ENCODE peak calls at places on chromosomes 16 and 17, in ten cellular contexts. K is stimulated activated CD8-positive, alpha-beta memory T cell treated with anti-CD3 and anti-CD28 coated beads, Interleukin-4, amount 100 ng/mL, for 1 hour; E is naive thymus-derived CD8-positive, alpha-beta T cell; W is heart left ventricle; Q is H1; T is Caki2; N is A172; B is activated CD8-positive, alpha-beta memory T cell treated with anti-CD3 and anti-CD28 coated beads, Interleukin-2, amount 50 U/mL, for 48 hours; V is mesothelial cell of epicardium; G is Right ventricle myocardium superior. F is an unnamed sample.

GRCh38 chr16:75501359-75501758 is 6.1 kb upstream of the CHST6 start:
- DNase-seq in K (no peak), B (no peak), N (no peak), E (no peak), Q (no peak), T (no peak), V (no peak), W (no peak), G (no peak), F (no peak)

GRCh38 chr16:87855852-87856715 is 13.2 kb downstream of the SLC7A5 start:
- DNase-seq in V (no peak), E (no peak), T (no peak), B (no peak), K (no peak), Q (no peak), N (peak), W (peak), G (peak), F (no peak)

GRCh38 chr17:7478276-7479138 is 924 bp downstream of the ZBTB4 start:
- DNase-seq in E (peak), N (peak), V (no peak), T (no peak), G (peak), W (peak), K (no peak), Q (peak), B (peak), F (no peak)

GRCh38 chr16:12468552-12468951 is 335.1 kb downstream of the CPPED1 start:
- DNase-seq in B (no peak), G (no peak), V (no peak), E (no peak), T (no peak), W (no peak), Q (peak), N (no peak), K (no peak), F (no peak)

GRCh38 chr16:88892065-88892464 is 25.6 kb upstream of the PABPN1L start:
- DNase-seq in G (no peak), W (no peak), E (no peak), K (no peak), N (no peak), B (no peak), Q (no peak), T (no peak), V (no peak), F (no peak)

GRCh38 chr16:89473791-89474414 is 16.5 kb downstream of the ANKRD11 start:
- DNase-seq in G (no peak), B (no peak), Q (no peak), V (no peak), T (no peak), N (no peak), E (no peak), W (no peak), K (no peak), F (no peak)

GRCh38 chr17:40303706-40304450 is 5.1 kb upstream of the RARA start:
- DNase-seq in W (no peak), T (no peak), K (no peak), N (no peak), E (no peak), V (no peak), Q (no peak), B (no peak), G (no peak), F (no peak)

GRCh38 chr17:4166419-4166818 is 23.4 kb downstream of the CYB5D2 start:
- DNase-seq in N (no peak), V (no peak), W (no peak), T (no peak), Q (no peak), G (no peak), E (no peak), K (no peak), B (no peak), F (no peak)

GRCh38 chr17:9693755-9694154 is 48.4 kb downstream of the USP43 start:
- DNase-seq in N (no peak), B (no peak), K (no peak), V (no peak), T (no peak), W (no peak), E (no peak), G (no peak), Q (no peak), F (no peak)

GRCh38 chr17:1162116-1162855 is 17.5 kb downstream of the ABR start:
- DNase-seq in E (no peak), W (no peak), N (no peak), G (no peak), Q (no peak), K (no peak), B (no peak), V (no peak), T (no peak), F (no peak)

GRCh38 chr17:18195246-18195645 is 11.6 kb downstream of the ALKBH5 start:
- DNase-seq in V (no peak), W (no peak), T (no peak), B (no peak), K (no peak), N (no peak), G (no peak), E (no peak), Q (no peak), F (no peak)

GRCh38 chr17:58666858-58667267 is 25.0 kb downstream of the TEX14 start:
- DNase-seq in E (peak), G (peak), W (peak), T (no peak), N (no peak), Q (no peak), K (no peak), B (peak), V (no peak), F (no peak)

GRCh38 chr16:88723911-88724310 is 17.6 kb downstream of the CTU2 start:
- DNase-seq in E (no peak), G (no peak), W (no peak), T (no peak), Q (no peak), N (no peak), B (no peak), K (no peak), V (no peak), F (no peak)

GRCh38 chr17:81481011-81481799 is 31.4 kb downstream of the ACTG1 start:
- DNase-seq in G (peak), K (no peak), T (peak), W (peak), N (no peak), V (no peak), B (peak), E (peak), Q (peak), F (peak)

GRCh38 chr17:15782809-15783208 is 50.7 kb downstream of the TBC1D26 start:
- DNase-seq in N (no peak), Q (no peak), V (no peak), K (no peak), E (no peak), W (peak), T (no peak), B (peak), G (peak), F (no peak)

GRCh38 chr17:40323317-40323716 is 14.3 kb downstream of the RARA start:
- DNase-seq in E (no peak), W (no peak), T (no peak), Q (no peak), G (no peak), N (no peak), V (no peak), B (no peak), K (no peak), F (no peak)

GRCh38 chr16:58336332-58337089 is 41.7 kb upstream of the PRSS54 start:
- DNase-seq in T (peak), Q (peak), E (peak), V (peak), N (peak), G (peak), K (peak), B (peak), W (peak), F (peak)

F was measured in GOT3.